ENCODE peak calls at places on chromosome 11, in four cellular contexts. One of them, this sample, is unnamed.

GRCh38 chr11:69292221-69292648 is 1.7 kb upstream of the MYEOV start:
- DNase-seq in ELF-1: peak
- DNase-seq in kidney tubule cell: no peak
- DNase-seq in stimulated activated naive CD8-positive, alpha-beta T cell treated with anti-CD3 and anti-CD28 coated beads, Interleukin-15, Interleukin-2, amounts not matched to agents 100 U/mL and 50 U/mL, for 24 hours: peak
- DNase-seq in this sample: peak

GRCh38 chr11:45652781-45653180 is 12.6 kb downstream of the CHST1 start:
- DNase-seq in ELF-1: no peak
- DNase-seq in stimulated activated naive CD8-positive, alpha-beta T cell treated with anti-CD3 and anti-CD28 coated beads, Interleukin-15, Interleukin-2, amounts not matched to agents 100 U/mL and 50 U/mL, for 24 hours: no peak
- DNase-seq in kidney tubule cell: no peak
- DNase-seq in this sample: no peak

GRCh38 chr11:62835336-62835735 is 2.7 kb upstream of the TEX54 start:
- DNase-seq in stimulated activated naive CD8-positive, alpha-beta T cell treated with anti-CD3 and anti-CD28 coated beads, Interleukin-15, Interleukin-2, amounts not matched to agents 100 U/mL and 50 U/mL, for 24 hours: no peak
- DNase-seq in ELF-1: no peak
- DNase-seq in kidney tubule cell: no peak
- DNase-seq in this sample: no peak

GRCh38 chr11:67584205-67584880 is 731 bp downstream of the GSTP1 start:
- DNase-seq in stimulated activated naive CD8-positive, alpha-beta T cell treated with anti-CD3 and anti-CD28 coated beads, Interleukin-15, Interleukin-2, amounts not matched to agents 100 U/mL and 50 U/mL, for 24 hours: peak
- DNase-seq in kidney tubule cell: peak
- DNase-seq in ELF-1: peak
- DNase-seq in this sample: peak

GRCh38 chr11:133160754-133161153 is 371.5 kb downstream of the OPCML start:
- DNase-seq in stimulated activated naive CD8-positive, alpha-beta T cell treated with anti-CD3 and anti-CD28 coated beads, Interleukin-15, Interleukin-2, amounts not matched to agents 100 U/mL and 50 U/mL, for 24 hours: no peak
- DNase-seq in kidney tubule cell: no peak
- DNase-seq in ELF-1: no peak
- DNase-seq in this sample: no peak

GRCh38 chr11:78902771-78903507 is 328.3 kb upstream of the NARS2 start:
- DNase-seq in kidney tubule cell: no peak
- DNase-seq in stimulated activated naive CD8-positive, alpha-beta T cell treated with anti-CD3 and anti-CD28 coated beads, Interleukin-15, Interleukin-2, amounts not matched to agents 100 U/mL and 50 U/mL, for 24 hours: no peak
- DNase-seq in ELF-1: peak
- DNase-seq in this sample: no peak

GRCh38 chr11:133947298-133947905 is 9.4 kb downstream of the IGSF9B start:
- DNase-seq in kidney tubule cell: peak
- DNase-seq in ELF-1: peak
- DNase-seq in stimulated activated naive CD8-positive, alpha-beta T cell treated with anti-CD3 and anti-CD28 coated beads, Interleukin-15, Interleukin-2, amounts not matched to agents 100 U/mL and 50 U/mL, for 24 hours: peak
- DNase-seq in this sample: peak

GRCh38 chr11:69599502-69599901 is 41.5 kb upstream of the CCND1 start:
- DNase-seq in stimulated activated naive CD8-positive, alpha-beta T cell treated with anti-CD3 and anti-CD28 coated beads, Interleukin-15, Interleukin-2, amounts not matched to agents 100 U/mL and 50 U/mL, for 24 hours: no peak
- DNase-seq in kidney tubule cell: no peak
- DNase-seq in ELF-1: no peak
- DNase-seq in this sample: no peak

GRCh38 chr11:108854366-108854765 is 189.5 kb downstream of the DDX10 start:
- DNase-seq in ELF-1: no peak
- DNase-seq in stimulated activated naive CD8-positive, alpha-beta T cell treated with anti-CD3 and anti-CD28 coated beads, Interleukin-15, Interleukin-2, amounts not matched to agents 100 U/mL and 50 U/mL, for 24 hours: no peak
- DNase-seq in kidney tubule cell: peak
- DNase-seq in this sample: peak

GRCh38 chr11:69444381-69445130 is 36.9 kb upstream of the LINC01488 start:
- DNase-seq in kidney tubule cell: peak
- DNase-seq in ELF-1: peak
- DNase-seq in stimulated activated naive CD8-positive, alpha-beta T cell treated with anti-CD3 and anti-CD28 coated beads, Interleukin-15, Interleukin-2, amounts not matched to agents 100 U/mL and 50 U/mL, for 24 hours: peak
- DNase-seq in this sample: peak

GRCh38 chr11:75174781-75175370 is 24.0 kb downstream of the SLCO2B1 start:
- DNase-seq in ELF-1: no peak
- DNase-seq in stimulated activated naive CD8-positive, alpha-beta T cell treated with anti-CD3 and anti-CD28 coated beads, Interleukin-15, Interleukin-2, amounts not matched to agents 100 U/mL and 50 U/mL, for 24 hours: no peak
- DNase-seq in kidney tubule cell: peak
- DNase-seq in this sample: peak

This sample was measured in OCI-M1.